ENCODE peak calls at places on chromosomes 2 and 18, in four cellular contexts. V is mesendoderm, L is T-helper 1 cell, N is GM04504. P is an unnamed sample.

GRCh38 chr18:10320201-10320600 is 134.2 kb upstream of the APCDD1 start:
- DNase-seq in V (no peak), L (no peak), N (no peak), P (no peak)

GRCh38 chr18:48929951-48930713 is 20.6 kb downstream of the SMAD7 start:
- DNase-seq in V (peak), L (no peak), N (peak), P (no peak)

GRCh38 chr2:172427256-172427989 is at the start of gene ITGA6:
- DNase-seq in V (peak), L (peak), N (no peak), P (peak)

GRCh38 chr18:8283901-8284585 is 325.2 kb upstream of the RAB12 start:
- DNase-seq in V (no peak), L (no peak), N (peak), P (no peak)

GRCh38 chr2:97067279-97068004 is 27.2 kb downstream of the FAHD2B start:
- DNase-seq in V (peak), L (no peak), N (no peak), P (no peak)

GRCh38 chr18:57353940-57354461 is 1.6 kb downstream of the ST8SIA3 start:
- DNase-seq in V (peak), L (no peak), N (peak), P (no peak)

GRCh38 chr2:36441816-36442215 is 86.2 kb downstream of the CRIM1 start:
- DNase-seq in V (no peak), L (peak), N (peak), P (no peak)

GRCh38 chr2:204321027-204321800 is 224.1 kb upstream of the PARD3B start:
- DNase-seq in V (peak), L (no peak), N (no peak), P (no peak)

GRCh38 chr2:127661949-127662510 is 13.3 kb downstream of the LIMS2 start:
- DNase-seq in V (no peak), L (no peak), N (no peak), P (no peak)

GRCh38 chr2:31694444-31694843 is 113.7 kb upstream of the SRD5A2 start:
- DNase-seq in V (peak), L (no peak), N (no peak), P (peak)

GRCh38 chr18:63850010-63850409 is 37.5 kb upstream of the SERPINB2 start:
- DNase-seq in V (peak), L (no peak), N (no peak), P (peak)

GRCh38 chr2:171874517-171874916 is 19.5 kb downstream of the SLC25A12 start:
- DNase-seq in V (no peak), L (no peak), N (no peak), P (no peak)

GRCh38 chr2:134379722-134380121 is 125.8 kb downstream of the MGAT5 start:
- DNase-seq in V (no peak), L (no peak), N (no peak), P (no peak)

GRCh38 chr2:49715597-49715996 is 561.3 kb upstream of the FSHR start:
- DNase-seq in V (no peak), L (no peak), N (no peak), P (no peak)

GRCh38 chr18:61637905-61638304 is 254.9 kb downstream of the RNF152 start:
- DNase-seq in V (peak), L (no peak), N (no peak), P (no peak)

GRCh38 chr2:240566203-240567136 is 1.8 kb upstream of the RNPEPL1 start:
- DNase-seq in V (peak), L (peak), N (peak), P (peak)

GRCh38 chr2:42786561-42787345 is 5.6 kb downstream of the HAAO start:
- DNase-seq in V (no peak), L (no peak), N (no peak), P (no peak)

GRCh38 chr2:28594029-28594368 is 98.1 kb downstream of the PLB1 start:
- DNase-seq in V (no peak), L (no peak), N (no peak), P (no peak)

GRCh38 chr2:19474128-19474527 is 115.7 kb upstream of the OSR1 start:
- DNase-seq in V (no peak), L (peak), N (peak), P (peak)

GRCh38 chr18:36095936-36096519 is 28.7 kb upstream of the RPRD1A start:
- DNase-seq in V (peak), L (peak), N (peak), P (peak)

GRCh38 chr2:1738646-1739302 is 5.5 kb downstream of the PXDN start:
- DNase-seq in V (no peak), L (no peak), N (no peak), P (no peak)

GRCh38 chr18:35713545-35713944 is 132.0 kb downstream of the GALNT1 start:
- DNase-seq in V (peak), L (no peak), N (peak), P (no peak)

GRCh38 chr2:106581276-106581675 is 94.1 kb downstream of the CD8B2 start:
- DNase-seq in V (no peak), L (no peak), N (no peak), P (no peak)

GRCh38 chr18:75293591-75293990 is 83.0 kb downstream of the TSHZ1 start:
- DNase-seq in V (no peak), L (no peak), N (no peak), P (no peak)

GRCh38 chr2:218368621-218369153 is 12.0 kb downstream of the CATIP start:
- DNase-seq in V (peak), L (no peak), N (no peak), P (peak)

GRCh38 chr2:167140767-167141166 is 252.5 kb downstream of the XIRP2 start:
- DNase-seq in V (peak), L (no peak), N (peak), P (no peak)